ENCODE peak calls at places on chromosomes 4 and X, in ten cellular contexts. One of them, this sample, is unnamed.
A peak's percentile ranks its signal among the peaks of the same experiment; 100 is the strongest.

GRCh38 chrX:47568656-47569295 is 7.8 kb downstream of the ARAF start:
- DNase-seq in GM10248: no peak
- DNase-seq in cardiac fibroblast: no peak
- DNase-seq in AG04450: no peak
- DNase-seq in nephron progenitor cell: peak; percentile 24
- DNase-seq in RWPE1: no peak
- DNase-seq in pancreas: no peak
- DNase-seq in omental fat pad: no peak
- DNase-seq in kidney epithelial cell: no peak
- DNase-seq in fibroblast of the aortic adventitia: no peak
- DNase-seq in this sample: peak; percentile 66

GRCh38 chr4:17189322-17189721 is 290.9 kb upstream of the LDB2 start:
- DNase-seq in pancreas: no peak
- DNase-seq in cardiac fibroblast: peak; percentile 75
- DNase-seq in kidney epithelial cell: no peak
- DNase-seq in omental fat pad: no peak
- DNase-seq in AG04450: peak; percentile 64
- DNase-seq in fibroblast of the aortic adventitia: peak; percentile 86
- DNase-seq in nephron progenitor cell: no peak
- DNase-seq in GM10248: no peak
- DNase-seq in RWPE1: no peak
- DNase-seq in this sample: no peak

GRCh38 chr4:67204441-67204840 is 340.9 kb downstream of the CENPC start:
- DNase-seq in GM10248: no peak
- DNase-seq in omental fat pad: no peak
- DNase-seq in nephron progenitor cell: peak; percentile 8
- DNase-seq in RWPE1: no peak
- DNase-seq in AG04450: no peak
- DNase-seq in pancreas: no peak
- DNase-seq in cardiac fibroblast: no peak
- DNase-seq in fibroblast of the aortic adventitia: no peak
- DNase-seq in kidney epithelial cell: no peak
- DNase-seq in this sample: no peak

GRCh38 chr4:138562544-138562961 is 320.4 kb upstream of the SLC7A11 start:
- DNase-seq in cardiac fibroblast: peak; percentile 72
- DNase-seq in AG04450: peak; percentile 50
- DNase-seq in nephron progenitor cell: no peak
- DNase-seq in RWPE1: no peak
- DNase-seq in pancreas: no peak
- DNase-seq in fibroblast of the aortic adventitia: peak; percentile 82
- DNase-seq in kidney epithelial cell: no peak
- DNase-seq in GM10248: peak; percentile 34
- DNase-seq in omental fat pad: no peak
- DNase-seq in this sample: no peak

GRCh38 chrX:11908371-11908770 is 150.3 kb downstream of the MSL3 start:
- DNase-seq in AG04450: no peak
- DNase-seq in cardiac fibroblast: peak; percentile 51
- DNase-seq in pancreas: no peak
- DNase-seq in GM10248: peak; percentile 16
- DNase-seq in fibroblast of the aortic adventitia: peak; percentile 26
- DNase-seq in nephron progenitor cell: no peak
- DNase-seq in RWPE1: peak; percentile 20
- DNase-seq in kidney epithelial cell: no peak
- DNase-seq in omental fat pad: no peak
- DNase-seq in this sample: peak; percentile 34

GRCh38 chrX:1657367-1658082 is 42.7 kb downstream of the ASMT start:
- DNase-seq in nephron progenitor cell: peak; percentile 59
- DNase-seq in AG04450: no peak
- DNase-seq in fibroblast of the aortic adventitia: peak; percentile 16
- DNase-seq in kidney epithelial cell: no peak
- DNase-seq in pancreas: no peak
- DNase-seq in omental fat pad: no peak
- DNase-seq in RWPE1: peak; percentile 8
- DNase-seq in cardiac fibroblast: peak; percentile 36
- DNase-seq in GM10248: peak; percentile 65
- DNase-seq in this sample: peak; percentile 84

GRCh38 chr4:65825121-65825520 is 154.8 kb upstream of the EPHA5 start:
- DNase-seq in AG04450: no peak
- DNase-seq in RWPE1: peak; percentile 76
- DNase-seq in GM10248: no peak
- DNase-seq in omental fat pad: no peak
- DNase-seq in fibroblast of the aortic adventitia: peak; percentile 54
- DNase-seq in kidney epithelial cell: no peak
- DNase-seq in nephron progenitor cell: no peak
- DNase-seq in pancreas: no peak
- DNase-seq in cardiac fibroblast: peak; percentile 1
- DNase-seq in this sample: no peak

GRCh38 chr4:104015680-104016079 is 295.9 kb upstream of the TACR3 start:
- DNase-seq in cardiac fibroblast: peak; percentile 1
- DNase-seq in AG04450: no peak
- DNase-seq in kidney epithelial cell: no peak
- DNase-seq in omental fat pad: no peak
- DNase-seq in fibroblast of the aortic adventitia: no peak
- DNase-seq in pancreas: no peak
- DNase-seq in RWPE1: no peak
- DNase-seq in GM10248: no peak
- DNase-seq in nephron progenitor cell: no peak
- DNase-seq in this sample: no peak

GRCh38 chr4:37434469-37434868 is 189.9 kb downstream of the NWD2 start:
- DNase-seq in RWPE1: no peak
- DNase-seq in kidney epithelial cell: no peak
- DNase-seq in pancreas: no peak
- DNase-seq in AG04450: no peak
- DNase-seq in fibroblast of the aortic adventitia: peak; percentile 15
- DNase-seq in cardiac fibroblast: peak; percentile 29
- DNase-seq in omental fat pad: no peak
- DNase-seq in GM10248: no peak
- DNase-seq in nephron progenitor cell: no peak
- DNase-seq in this sample: no peak

GRCh38 chr4:167587361-167587760 is 353.1 kb upstream of the SPOCK3 start:
- DNase-seq in omental fat pad: no peak
- DNase-seq in pancreas: no peak
- DNase-seq in AG04450: no peak
- DNase-seq in kidney epithelial cell: no peak
- DNase-seq in RWPE1: no peak
- DNase-seq in cardiac fibroblast: no peak
- DNase-seq in nephron progenitor cell: no peak
- DNase-seq in GM10248: no peak
- DNase-seq in fibroblast of the aortic adventitia: no peak
- DNase-seq in this sample: no peak

GRCh38 chrX:111822191-111822590 is 53.8 kb upstream of the TRPC5OS start:
- DNase-seq in pancreas: no peak
- DNase-seq in omental fat pad: no peak
- DNase-seq in cardiac fibroblast: no peak
- DNase-seq in GM10248: no peak
- DNase-seq in nephron progenitor cell: no peak
- DNase-seq in RWPE1: no peak
- DNase-seq in AG04450: no peak
- DNase-seq in kidney epithelial cell: no peak
- DNase-seq in fibroblast of the aortic adventitia: no peak
- DNase-seq in this sample: no peak

GRCh38 chr4:48991357-48991756 is 5.3 kb downstream of the CWH43 start:
- DNase-seq in cardiac fibroblast: no peak
- DNase-seq in kidney epithelial cell: no peak
- DNase-seq in fibroblast of the aortic adventitia: no peak
- DNase-seq in omental fat pad: no peak
- DNase-seq in RWPE1: no peak
- DNase-seq in nephron progenitor cell: no peak
- DNase-seq in GM10248: no peak
- DNase-seq in pancreas: no peak
- DNase-seq in AG04450: no peak
- DNase-seq in this sample: no peak

GRCh38 chrX:806586-806985 is 176.0 kb downstream of the SHOX start:
- DNase-seq in AG04450: no peak
- DNase-seq in nephron progenitor cell: no peak
- DNase-seq in pancreas: no peak
- DNase-seq in kidney epithelial cell: no peak
- DNase-seq in RWPE1: no peak
- DNase-seq in omental fat pad: no peak
- DNase-seq in fibroblast of the aortic adventitia: no peak
- DNase-seq in GM10248: no peak
- DNase-seq in cardiac fibroblast: no peak
- DNase-seq in this sample: no peak

GRCh38 chrX:54181196-54181953 is 1.7 kb downstream of the FAM120C start:
- DNase-seq in AG04450: no peak
- DNase-seq in kidney epithelial cell: no peak
- DNase-seq in fibroblast of the aortic adventitia: peak; percentile 34
- DNase-seq in pancreas: no peak
- DNase-seq in omental fat pad: no peak
- DNase-seq in nephron progenitor cell: no peak
- DNase-seq in RWPE1: peak; percentile 1
- DNase-seq in cardiac fibroblast: peak; percentile 54
- DNase-seq in GM10248: no peak
- DNase-seq in this sample: no peak

DNA sequence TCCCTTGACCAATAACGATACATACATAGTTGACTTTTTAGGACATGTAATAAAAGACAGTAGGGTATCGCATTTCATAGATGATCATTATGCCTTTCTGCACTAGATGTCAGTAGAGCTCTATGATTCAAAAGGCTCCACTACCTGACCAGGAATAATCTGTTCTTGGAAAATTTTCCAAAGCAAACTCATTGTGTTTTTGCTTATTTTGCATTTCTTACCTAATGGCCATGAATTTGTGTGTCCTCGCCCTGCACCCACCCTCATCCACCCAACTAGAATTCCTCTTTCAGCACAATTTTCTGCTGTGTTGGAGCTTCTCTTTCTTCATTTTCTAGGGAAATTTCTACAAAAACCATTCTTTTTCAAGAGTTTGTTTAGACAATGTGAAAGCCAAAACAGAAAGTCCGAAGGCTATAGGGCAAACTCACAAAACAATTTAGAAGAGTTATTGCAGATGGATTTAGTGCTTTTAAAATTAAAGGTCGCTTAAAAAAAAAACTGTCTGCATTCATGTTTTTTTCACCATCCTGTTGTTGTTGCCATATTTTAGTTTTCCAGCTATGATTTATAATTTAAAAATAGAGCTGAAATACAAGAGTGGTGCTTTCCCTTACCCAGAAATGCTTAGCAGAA is 183.6 kb downstream of the SPATA18 start:
- DNase-seq in pancreas: no peak
- DNase-seq in AG04450: no peak
- DNase-seq in kidney epithelial cell: no peak
- DNase-seq in nephron progenitor cell: no peak
- DNase-seq in RWPE1: peak; percentile 64
- DNase-seq in omental fat pad: no peak
- DNase-seq in GM10248: no peak
- DNase-seq in cardiac fibroblast: peak; percentile 49
- DNase-seq in fibroblast of the aortic adventitia: peak; percentile 51
- DNase-seq in this sample: no peak
- TF ChIP-seq CTCF in pancreas: peak; percentile 32
- TF ChIP-seq CTCF in AG04450: peak; percentile 34
- TF ChIP-seq CTCF in kidney epithelial cell: peak; percentile 48
- TF ChIP-seq CTCF in nephron progenitor cell: peak; percentile 54
- TF ChIP-seq CTCF in RWPE1: peak; percentile 66
- TF ChIP-seq CTCF in omental fat pad: no peak
- TF ChIP-seq CTCF in GM10248: no peak
- TF ChIP-seq CTCF in cardiac fibroblast: peak; percentile 31
- TF ChIP-seq CTCF in fibroblast of the aortic adventitia: peak; percentile 38
- TF ChIP-seq CTCF in this sample: no peak

DNA sequence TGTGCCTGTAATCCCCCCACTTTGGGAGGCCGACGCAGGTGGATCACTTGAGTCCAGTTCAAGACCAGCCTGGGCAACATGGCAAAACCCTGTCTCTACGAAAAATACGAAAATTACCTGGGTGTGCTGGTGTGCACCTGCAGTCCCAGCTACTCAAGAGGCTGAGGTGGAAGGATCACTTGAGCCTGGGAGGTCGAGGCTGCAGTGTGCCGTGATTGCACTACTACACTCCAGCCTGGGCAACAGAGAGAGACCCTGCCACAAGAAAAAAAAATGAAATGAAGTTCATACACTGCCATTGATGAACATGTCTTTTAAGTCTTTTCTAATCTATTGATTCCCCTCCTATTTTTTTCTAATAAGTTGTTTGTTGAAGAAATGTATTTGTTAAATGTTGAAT is 5.0 kb upstream of the ZFX start:
- DNase-seq in fibroblast of the aortic adventitia: no peak
- DNase-seq in cardiac fibroblast: no peak
- DNase-seq in nephron progenitor cell: no peak
- DNase-seq in kidney epithelial cell: no peak
- DNase-seq in AG04450: no peak
- DNase-seq in pancreas: no peak
- DNase-seq in GM10248: no peak
- DNase-seq in RWPE1: no peak
- DNase-seq in omental fat pad: no peak
- DNase-seq in this sample: no peak
- TF ChIP-seq CTCF in fibroblast of the aortic adventitia: no peak
- TF ChIP-seq CTCF in cardiac fibroblast: no peak
- TF ChIP-seq CTCF in nephron progenitor cell: no peak
- TF ChIP-seq CTCF in kidney epithelial cell: no peak
- TF ChIP-seq CTCF in AG04450: no peak
- TF ChIP-seq CTCF in pancreas: no peak
- TF ChIP-seq CTCF in GM10248: no peak
- TF ChIP-seq CTCF in RWPE1: no peak
- TF ChIP-seq CTCF in omental fat pad: no peak
- TF ChIP-seq CTCF in this sample: no peak

GRCh38 chrX:136339702-136340101 is 38.9 kb downstream of the ADGRG4 start:
- DNase-seq in fibroblast of the aortic adventitia: no peak
- DNase-seq in omental fat pad: no peak
- DNase-seq in pancreas: no peak
- DNase-seq in GM10248: no peak
- DNase-seq in kidney epithelial cell: no peak
- DNase-seq in RWPE1: no peak
- DNase-seq in AG04450: no peak
- DNase-seq in nephron progenitor cell: no peak
- DNase-seq in cardiac fibroblast: no peak
- DNase-seq in this sample: no peak

DNA sequence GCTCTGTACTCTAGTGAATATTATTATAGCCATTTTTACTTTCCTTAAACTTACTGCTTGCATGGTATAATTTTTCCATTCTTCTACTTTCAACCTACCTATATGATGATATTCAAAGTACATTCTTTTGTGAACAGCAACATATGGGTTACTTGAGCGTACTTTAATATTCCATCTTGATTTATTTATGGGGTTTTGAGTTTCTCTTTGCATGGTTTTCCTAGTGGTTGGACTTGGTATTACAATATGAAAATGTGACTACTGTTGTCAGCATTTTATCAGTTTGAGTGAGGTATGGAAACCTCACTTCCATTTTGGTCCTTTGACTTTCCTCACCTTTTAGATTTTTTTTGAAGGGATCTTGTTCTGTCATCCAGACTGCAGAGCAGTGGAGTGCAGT is 35.9 kb downstream of the ADGRG4 start:
- DNase-seq in AG04450: no peak
- DNase-seq in GM10248: no peak
- DNase-seq in pancreas: no peak
- DNase-seq in fibroblast of the aortic adventitia: peak; percentile 4
- DNase-seq in omental fat pad: no peak
- DNase-seq in RWPE1: no peak
- DNase-seq in kidney epithelial cell: no peak
- DNase-seq in nephron progenitor cell: no peak
- DNase-seq in cardiac fibroblast: no peak
- DNase-seq in this sample: no peak
- TF ChIP-seq CTCF in AG04450: peak; percentile 46
- TF ChIP-seq CTCF in GM10248: no peak
- TF ChIP-seq CTCF in pancreas: no peak
- TF ChIP-seq CTCF in fibroblast of the aortic adventitia: peak; percentile 48
- TF ChIP-seq CTCF in omental fat pad: no peak
- TF ChIP-seq CTCF in RWPE1: peak; percentile 10
- TF ChIP-seq CTCF in kidney epithelial cell: peak; percentile 31
- TF ChIP-seq CTCF in nephron progenitor cell: peak; percentile 24
- TF ChIP-seq CTCF in cardiac fibroblast: peak; percentile 20
- TF ChIP-seq CTCF in this sample: peak; percentile 22

GRCh38 chr4:27318740-27319139 is 458.1 kb downstream of the STIM2 start:
- DNase-seq in cardiac fibroblast: peak; percentile 8
- DNase-seq in RWPE1: peak; percentile 14
- DNase-seq in fibroblast of the aortic adventitia: peak; percentile 69
- DNase-seq in AG04450: no peak
- DNase-seq in omental fat pad: no peak
- DNase-seq in pancreas: peak; percentile 15
- DNase-seq in kidney epithelial cell: no peak
- DNase-seq in nephron progenitor cell: peak; percentile 30
- DNase-seq in GM10248: peak; percentile 7
- DNase-seq in this sample: peak; percentile 47
- TF ChIP-seq CTCF in cardiac fibroblast: peak; percentile 16
- TF ChIP-seq CTCF in RWPE1: no peak
- TF ChIP-seq CTCF in fibroblast of the aortic adventitia: peak; percentile 75
- TF ChIP-seq CTCF in AG04450: peak; percentile 20
- TF ChIP-seq CTCF in omental fat pad: no peak
- TF ChIP-seq CTCF in pancreas: peak; percentile 11
- TF ChIP-seq CTCF in kidney epithelial cell: peak; percentile 61
- TF ChIP-seq CTCF in nephron progenitor cell: peak; percentile 16
- TF ChIP-seq CTCF in GM10248: peak; percentile 19
- TF ChIP-seq CTCF in this sample: no peak

This sample was measured in activated CD8-positive, alpha-beta T cell treated with anti-CD3 and anti-CD28 coated beads for 36 hours.